ENCODE peak calls at places on chromosomes 6 and 20, in four cellular contexts. T, W, M and Z are unnamed samples.

GRCh38 chr20:10414982-10415650 is 18.9 kb downstream of the MKKS start:
- DNase-seq in T (peak), W (no peak), M (no peak), Z (no peak)

GRCh38 chr6:123668063-123668462 is 31.3 kb upstream of the TRDN start:
- DNase-seq in T (no peak), W (no peak), M (no peak), Z (no peak)

GRCh38 chr6:64782877-64783276 is 924.1 kb downstream of the EYS start:
- DNase-seq in T (no peak), W (no peak), M (no peak), Z (no peak)

GRCh38 chr6:62492192-62492822 is 206.3 kb upstream of the KHDRBS2 start:
- DNase-seq in T (no peak), W (no peak), M (no peak), Z (no peak)

GRCh38 chr20:25360631-25361286 is 29.9 kb downstream of the ABHD12 start:
- DNase-seq in T (no peak), W (no peak), M (no peak), Z (no peak)

GRCh38 chr6:140566706-140567330 is 1192.4 kb upstream of the CITED2 start:
- DNase-seq in T (no peak), W (no peak), M (no peak), Z (no peak)

GRCh38 chr6:20660534-20660933 is 126.3 kb downstream of the CDKAL1 start:
- DNase-seq in T (no peak), W (no peak), M (no peak), Z (no peak)

GRCh38 chr6:11196511-11197174 is 35.8 kb downstream of the NEDD9 start:
- DNase-seq in T (no peak), W (no peak), M (no peak), Z (no peak)

GRCh38 chr6:128025478-128025877 is 124.6 kb upstream of the THEMIS start:
- DNase-seq in T (no peak), W (no peak), M (no peak), Z (no peak)

GRCh38 chr6:110886555-110887167 is 12.1 kb downstream of the AMD1 start:
- DNase-seq in T (no peak), W (no peak), M (no peak), Z (no peak)

GRCh38 chr6:14454467-14454763 is 336.8 kb downstream of the CD83 start:
- DNase-seq in T (no peak), W (peak), M (no peak), Z (no peak)

GRCh38 chr20:16531485-16531884 is 41.8 kb downstream of the KIF16B start:
- DNase-seq in T (no peak), W (no peak), M (no peak), Z (no peak)

GRCh38 chr20:16526433-16527380 is 46.5 kb downstream of the KIF16B start:
- DNase-seq in T (no peak), W (no peak), M (no peak), Z (no peak)

GRCh38 chr20:16527438-16527837 is 45.8 kb downstream of the KIF16B start:
- DNase-seq in T (no peak), W (no peak), M (no peak), Z (no peak)

GRCh38 chr20:16530201-16530681 is 43.0 kb downstream of the KIF16B start:
- DNase-seq in T (no peak), W (no peak), M (no peak), Z (peak)

DNA sequence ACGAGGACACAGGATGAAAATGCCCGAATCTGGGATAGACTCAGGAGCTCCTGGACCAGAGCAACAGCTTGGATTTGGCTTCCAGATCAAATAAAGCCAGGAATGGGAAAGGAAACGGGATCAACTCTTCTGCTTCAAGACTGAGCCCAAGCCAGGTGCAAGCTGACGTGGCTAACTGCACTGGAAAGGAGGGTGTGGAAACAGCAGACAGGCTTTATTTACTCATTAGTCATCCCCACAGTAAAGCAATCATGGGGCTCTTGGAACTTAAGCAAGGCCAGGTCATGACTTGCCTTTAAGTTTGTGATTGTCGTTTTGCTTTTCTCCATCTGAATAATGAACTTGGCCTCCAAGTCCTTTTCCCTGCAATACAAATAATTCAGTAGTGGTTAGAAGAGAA is 45.2 kb downstream of the KIF16B start:
- DNase-seq in T (no peak), W (peak), M (no peak), Z (peak)
- TF ChIP-seq USF2 in T (no peak), W (no peak), M (no peak), Z (no peak)

GRCh38 chr6:163625265-163625664 is 210.7 kb downstream of the QKI start:
- DNase-seq in T (no peak), W (no peak), M (no peak), Z (no peak)
- TF ChIP-seq ETV6 in T (no peak), W (no peak), M (no peak), Z (no peak)

GRCh38 chr6:28981833-28982475 is 23.2 kb downstream of the ZNF311 start:
- DNase-seq in T (peak), W (peak), M (peak), Z (peak)

GRCh38 chr6:28988536-28989415 is 16.3 kb downstream of the ZNF311 start:
- DNase-seq in T (peak), W (peak), M (no peak), Z (no peak)

GRCh38 chr6:28983838-28984237 is 21.3 kb downstream of the ZNF311 start:
- DNase-seq in T (no peak), W (no peak), M (no peak), Z (no peak)

GRCh38 chr6:28982476-28983266 is 22.4 kb downstream of the ZNF311 start:
- DNase-seq in T (no peak), W (peak), M (peak), Z (peak)

DNA sequence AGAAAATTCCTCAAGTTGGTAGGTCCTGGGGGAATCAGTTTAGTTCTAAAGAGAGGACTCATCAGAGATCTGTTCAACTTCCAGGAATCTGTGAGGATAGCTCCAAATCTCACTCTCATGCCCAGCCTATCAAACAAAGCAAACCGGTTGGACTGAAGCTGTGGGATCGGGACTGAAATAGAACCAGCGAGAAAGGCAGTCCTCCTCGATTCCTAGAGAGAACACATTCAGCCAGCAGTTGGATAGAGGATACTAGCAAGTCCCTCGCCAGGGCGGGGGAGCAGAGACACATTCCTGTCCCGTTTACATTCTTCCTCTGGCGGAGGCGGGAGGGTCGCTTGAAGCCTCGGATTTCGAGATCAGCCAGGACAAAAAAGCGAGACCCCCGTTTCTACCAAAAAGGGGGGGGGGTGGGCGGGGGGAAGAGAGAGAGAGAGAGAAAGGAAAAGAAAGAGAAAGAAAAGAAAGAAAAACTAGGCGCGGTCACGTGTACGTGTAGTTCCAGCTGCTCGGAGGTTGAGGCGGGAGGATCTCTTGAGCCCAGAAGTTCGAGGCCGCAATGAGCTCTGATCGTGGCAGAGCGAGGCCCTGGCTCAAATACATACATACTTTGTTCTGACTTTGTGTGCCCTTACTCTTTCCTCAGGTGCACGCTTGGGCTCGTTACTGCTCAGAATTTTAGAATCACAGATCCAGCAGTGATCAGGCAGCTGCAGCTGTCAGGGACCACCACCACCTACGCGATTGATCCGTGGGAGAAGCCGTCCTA is 19.5 kb downstream of the ZNF311 start:
- DNase-seq in T (peak), W (no peak), M (no peak), Z (peak)
- TF ChIP-seq USF2 in T (no peak), W (no peak), M (no peak), Z (no peak)

DNA sequence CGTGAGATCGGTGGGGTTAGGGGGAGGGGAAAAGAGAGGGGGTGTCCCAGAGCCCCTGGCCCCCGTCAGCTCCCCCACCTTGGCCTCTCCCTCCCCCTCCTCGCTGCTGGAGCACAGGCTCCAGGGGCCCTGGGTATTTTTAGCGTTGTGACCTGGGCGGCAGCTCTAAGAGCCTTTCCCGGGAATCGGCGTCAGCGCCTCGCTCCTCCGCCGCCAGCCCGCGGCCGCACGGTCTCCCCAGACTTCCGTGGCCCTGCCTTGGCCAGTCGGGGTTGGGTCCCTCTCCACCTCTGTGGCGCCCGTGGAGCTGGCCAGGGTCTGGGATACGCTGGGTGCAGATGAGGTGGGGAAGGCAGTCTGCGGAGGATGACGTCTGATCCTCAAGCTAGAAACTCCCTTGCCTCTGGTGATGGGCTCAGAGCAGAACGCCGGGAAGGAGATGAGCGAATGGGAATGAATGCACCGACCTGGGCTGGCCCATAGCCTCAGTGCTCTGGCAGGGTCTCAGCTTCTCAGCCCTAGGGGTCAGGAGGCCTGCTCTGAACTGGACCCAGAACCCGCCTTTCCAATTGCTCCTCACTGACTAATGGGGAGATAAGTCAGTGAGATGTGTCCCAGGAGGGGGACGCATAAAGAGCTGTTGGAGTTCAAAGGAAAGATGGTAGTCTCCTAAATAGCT is 883 bp upstream of the DBNDD2 start:
- DNase-seq in T (no peak), W (peak), M (no peak), Z (no peak)
- TF ChIP-seq ETV6 in T (no peak), W (no peak), M (no peak), Z (no peak)

GRCh38 chr20:19935842-19936241 is 81.3 kb upstream of the NAA20 start:
- DNase-seq in T (peak), W (no peak), M (no peak), Z (no peak)
- TF ChIP-seq USF2 in T (no peak), W (no peak), M (no peak), Z (no peak)

GRCh38 chr6:156634048-156634447 is 143.1 kb upstream of the ARID1B start:
- DNase-seq in T (no peak), W (no peak), M (no peak), Z (no peak)

GRCh38 chr6:156633291-156633690 is 143.9 kb upstream of the ARID1B start:
- DNase-seq in T (no peak), W (no peak), M (no peak), Z (no peak)

GRCh38 chr6:156639023-156639728 is 138.0 kb upstream of the ARID1B start:
- DNase-seq in T (no peak), W (no peak), M (no peak), Z (no peak)

GRCh38 chr6:156634971-156635371 is 142.2 kb upstream of the ARID1B start:
- DNase-seq in T (no peak), W (no peak), M (no peak), Z (no peak)

GRCh38 chr6:156638581-156638980 is 138.6 kb upstream of the ARID1B start:
- DNase-seq in T (no peak), W (no peak), M (no peak), Z (no peak)
- TF ChIP-seq ETV6 in T (no peak), W (no peak), M (no peak), Z (no peak)

DNA sequence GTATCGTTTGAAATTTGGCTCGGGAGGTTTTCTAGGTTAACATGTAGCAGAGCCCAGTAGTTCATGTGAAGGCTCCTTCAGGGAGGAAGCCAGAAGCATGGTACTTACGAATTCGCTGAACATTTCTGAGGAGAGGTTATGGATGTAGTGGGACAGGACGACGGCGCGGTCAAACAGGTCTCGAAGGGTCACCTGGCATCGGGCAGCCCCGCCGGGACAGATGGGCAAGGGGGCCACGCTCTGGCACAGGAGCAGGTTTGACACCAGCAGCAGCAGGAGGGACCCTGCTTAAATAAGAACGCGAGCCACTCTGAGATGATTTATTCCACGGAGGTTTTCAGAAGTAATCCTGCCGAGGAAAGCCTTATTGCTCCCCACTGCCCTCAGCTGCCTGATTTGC is 2.5 kb downstream of the PRL start:
- DNase-seq in T (no peak), W (no peak), M (no peak), Z (no peak)
- TF ChIP-seq USF2 in T (no peak), W (no peak), M (no peak), Z (no peak)

DNA sequence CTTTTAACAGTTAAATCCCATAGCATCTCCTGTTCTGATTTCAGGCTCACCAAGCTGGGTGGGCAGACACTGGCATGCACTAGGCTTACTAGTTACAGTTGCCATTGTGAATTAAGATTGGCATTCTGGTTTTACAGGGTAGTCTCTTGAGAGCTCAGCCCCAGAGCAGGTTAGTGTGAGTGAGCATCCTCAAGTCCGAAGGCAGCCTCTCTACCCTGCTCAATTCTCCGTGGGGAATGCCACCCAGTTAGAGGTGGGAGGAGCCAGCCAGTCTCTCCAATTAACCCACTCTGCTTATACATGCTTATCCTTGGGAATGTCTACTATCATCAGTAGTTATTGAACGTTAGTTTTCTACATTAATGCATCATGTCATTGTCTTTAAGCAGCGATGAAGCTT is 8.9 kb upstream of the OGFRL1 start:
- DNase-seq in T (no peak), W (no peak), M (no peak), Z (no peak)
- TF ChIP-seq ETV6 in T (no peak), W (no peak), M (no peak), Z (no peak)